ENCODE peak calls at places on chromosomes 12 and 14, in seven cellular contexts. F, T, R, L, Y, G and K are unnamed samples.

GRCh38 chr12:13982010-13982409 is 608 bp upstream of the GRIN2B start:
- DNase-seq in F (no peak), T (no peak), R (no peak), L (no peak), Y (no peak), G (peak), K (no peak)

GRCh38 chr14:95686935-95687334 is 709 bp downstream of the TCL1B start:
- DNase-seq in F (no peak), T (no peak), R (no peak), L (no peak), Y (no peak), G (no peak), K (no peak)

GRCh38 chr14:54614296-54614695 is 47.4 kb downstream of the SAMD4A start:
- DNase-seq in F (no peak), T (no peak), R (no peak), L (no peak), Y (no peak), G (no peak), K (no peak)

GRCh38 chr12:122099280-122099749 is 20.8 kb downstream of the MLXIP start:
- DNase-seq in F (no peak), T (no peak), R (no peak), L (no peak), Y (no peak), G (no peak), K (no peak)

GRCh38 chr12:31966558-31967205 is 7.5 kb downstream of the RESF1 start:
- DNase-seq in F (no peak), T (no peak), R (no peak), L (no peak), Y (no peak), G (no peak), K (no peak)

GRCh38 chr12:11580125-11580751 is 69.2 kb upstream of the ETV6 start:
- DNase-seq in F (peak), T (peak), R (no peak), L (peak), Y (peak), G (peak), K (no peak)

GRCh38 chr14:63394856-63395255 is 76.1 kb upstream of the GPHB5 start:
- DNase-seq in F (no peak), T (no peak), R (no peak), L (no peak), Y (no peak), G (no peak), K (no peak)

GRCh38 chr12:2832550-2833127 is 2.2 kb downstream of the NRIP2 start:
- DNase-seq in F (no peak), T (no peak), R (no peak), L (no peak), Y (no peak), G (no peak), K (no peak)

GRCh38 chr12:25328082-25328712 is 77.5 kb upstream of the KRAS start:
- DNase-seq in F (no peak), T (peak), R (peak), L (no peak), Y (peak), G (no peak), K (no peak)

GRCh38 chr12:111505601-111506036 is 93.5 kb downstream of the ATXN2 start:
- DNase-seq in F (no peak), T (no peak), R (no peak), L (no peak), Y (no peak), G (no peak), K (no peak)

GRCh38 chr14:64266206-64266605 is 28.0 kb downstream of the ESR2 start:
- DNase-seq in F (no peak), T (peak), R (no peak), L (no peak), Y (peak), G (peak), K (no peak)

GRCh38 chr12:43805149-43805856 is 814 bp downstream of the TWF1 start:
- DNase-seq in F (no peak), T (peak), R (no peak), L (no peak), Y (peak), G (peak), K (no peak)

GRCh38 chr12:126198516-126198915 is 1133.3 kb downstream of the AACS start:
- DNase-seq in F (no peak), T (no peak), R (no peak), L (no peak), Y (no peak), G (no peak), K (no peak)

GRCh38 chr12:109683316-109683715 is 30.3 kb upstream of the FAM222A start:
- DNase-seq in F (no peak), T (no peak), R (no peak), L (no peak), Y (no peak), G (no peak), K (no peak)

GRCh38 chr12:127083028-127083949 is 1183.7 kb upstream of the TMEM132C start:
- DNase-seq in F (no peak), T (peak), R (no peak), L (no peak), Y (peak), G (peak), K (no peak)

GRCh38 chr14:85764809-85765208 is 234.9 kb downstream of the FLRT2 start:
- DNase-seq in F (no peak), T (peak), R (no peak), L (no peak), Y (peak), G (no peak), K (no peak)

GRCh38 chr12:110124184-110124995 is at the start of gene IFT81:
- DNase-seq in F (peak), T (peak), R (peak), L (peak), Y (peak), G (peak), K (peak)

GRCh38 chr14:99971929-99972747 is 93.1 kb upstream of the EVL start:
- DNase-seq in F (peak), T (peak), R (no peak), L (no peak), Y (no peak), G (peak), K (no peak)

GRCh38 chr14:91173221-91173670 is 59.4 kb downstream of the DGLUCY start:
- DNase-seq in F (peak), T (peak), R (peak), L (peak), Y (peak), G (peak), K (peak)

GRCh38 chr12:67773896-67774295 is 125.4 kb downstream of the DYRK2 start:
- DNase-seq in F (no peak), T (peak), R (no peak), L (no peak), Y (peak), G (no peak), K (no peak)

GRCh38 chr12:119314290-119314689 is 20.2 kb upstream of the CCDC60 start:
- DNase-seq in F (no peak), T (no peak), R (no peak), L (no peak), Y (no peak), G (no peak), K (no peak)

GRCh38 chr14:83533734-83534133 is 1996.2 kb upstream of the FLRT2 start:
- DNase-seq in F (no peak), T (no peak), R (no peak), L (no peak), Y (no peak), G (no peak), K (no peak)

GRCh38 chr14:88848571-88848970 is 24.1 kb downstream of the TTC8 start:
- DNase-seq in F (no peak), T (no peak), R (no peak), L (no peak), Y (no peak), G (no peak), K (no peak)

GRCh38 chr14:33844118-33844517 is 106.8 kb downstream of the EGLN3 start:
- DNase-seq in F (no peak), T (no peak), R (no peak), L (no peak), Y (no peak), G (no peak), K (no peak)

GRCh38 chr12:98238513-98238912 is 276.9 kb upstream of the TMPO start:
- DNase-seq in F (no peak), T (peak), R (no peak), L (no peak), Y (peak), G (no peak), K (no peak)

GRCh38 chr12:1806301-1807106 is 13.9 kb upstream of the LRTM2 start:
- DNase-seq in F (no peak), T (no peak), R (no peak), L (no peak), Y (peak), G (no peak), K (no peak)

GRCh38 chr12:13165578-13166120 is 30.9 kb upstream of the EMP1 start:
- DNase-seq in F (peak), T (peak), R (peak), L (peak), Y (peak), G (peak), K (peak)

GRCh38 chr12:131511391-131511802 is 199.5 kb upstream of the SFSWAP start:
- DNase-seq in F (no peak), T (no peak), R (no peak), L (no peak), Y (no peak), G (peak), K (peak)

GRCh38 chr14:99023371-99023770 is 248.6 kb downstream of the BCL11B start:
- DNase-seq in F (no peak), T (no peak), R (no peak), L (no peak), Y (no peak), G (no peak), K (no peak)

DNA sequence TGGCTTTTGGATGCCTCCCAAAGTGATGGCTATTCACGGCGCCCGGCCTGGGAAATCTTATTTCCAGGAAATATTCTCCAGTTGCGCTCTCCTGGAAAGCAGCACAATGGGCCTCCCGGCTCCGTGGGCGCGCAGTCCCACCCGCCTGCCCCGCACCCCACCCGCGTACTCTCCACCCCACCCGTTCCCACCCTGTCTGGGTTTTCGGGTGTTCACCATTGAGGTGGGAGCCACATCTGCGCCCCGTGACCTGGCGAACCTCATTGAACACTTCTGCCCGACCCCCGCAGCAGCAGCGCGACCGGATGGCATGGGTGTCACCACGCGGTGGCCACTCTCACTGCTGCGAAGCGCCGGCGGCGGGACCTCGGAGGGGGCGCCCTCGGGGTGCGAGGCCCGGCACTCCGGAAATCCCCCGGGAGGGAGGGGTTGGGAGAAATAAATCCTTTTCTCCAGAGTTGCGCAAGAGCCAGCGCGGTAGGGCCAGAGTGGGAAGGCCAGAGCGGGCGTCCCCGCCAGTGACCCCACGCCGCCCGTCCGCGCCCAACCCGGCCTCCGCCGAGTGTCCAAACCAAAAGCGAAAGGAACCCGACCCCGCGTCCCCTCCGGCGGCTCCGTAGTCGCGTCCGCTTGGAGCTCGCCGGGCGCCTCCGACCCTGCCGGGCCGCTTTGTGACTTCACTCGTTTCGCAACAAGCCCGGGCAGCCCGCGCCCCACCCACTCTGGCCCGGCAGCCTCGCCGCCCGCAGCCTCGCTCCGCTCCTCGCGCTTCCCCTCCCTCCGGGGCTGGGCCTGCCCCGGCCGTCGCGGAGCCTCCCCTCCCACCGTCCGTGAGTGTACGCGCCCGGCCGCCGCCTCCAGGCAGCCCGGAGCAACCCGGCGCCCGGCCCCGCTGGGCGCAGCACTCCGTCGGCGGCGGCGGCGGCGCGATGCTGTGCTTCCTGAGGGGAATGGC is at the start of gene DRAM1:
- DNase-seq in F (peak), T (peak), R (peak), L (peak), Y (peak), G (peak), K (peak)
- TF ChIP-seq CTCF in F (peak), T (peak), R (peak), L (peak), Y (no peak), G (peak), K (no peak)

GRCh38 chr12:51419473-51420228 is 5.0 kb upstream of the SLC4A8 start:
- DNase-seq in F (no peak), T (no peak), R (no peak), L (no peak), Y (no peak), G (no peak), K (no peak)
- TF ChIP-seq CTCF in F (no peak), T (peak), R (no peak), L (no peak), Y (peak), G (no peak), K (no peak)

GRCh38 chr14:41825622-41826021 is 218.9 kb downstream of the LRFN5 start:
- DNase-seq in F (no peak), T (no peak), R (no peak), L (no peak), Y (no peak), G (no peak), K (no peak)

GRCh38 chr14:41824441-41824840 is 217.8 kb downstream of the LRFN5 start:
- DNase-seq in F (no peak), T (no peak), R (no peak), L (no peak), Y (no peak), G (no peak), K (no peak)
- TF ChIP-seq CTCF in F (no peak), T (peak), R (no peak), L (no peak), Y (peak), G (no peak), K (no peak)

GRCh38 chr12:19757317-19757877 is 318.1 kb downstream of the AEBP2 start:
- DNase-seq in F (no peak), T (peak), R (no peak), L (no peak), Y (peak), G (peak), K (no peak)
- TF ChIP-seq CTCF in F (peak), T (peak), R (peak), L (peak), Y (peak), G (peak), K (no peak)

GRCh38 chr12:65879878-65880277 is 55.6 kb downstream of the HMGA2 start:
- DNase-seq in F (no peak), T (peak), R (no peak), L (no peak), Y (peak), G (no peak), K (no peak)

GRCh38 chr12:65881348-65881961 is 57.2 kb downstream of the HMGA2 start:
- DNase-seq in F (peak), T (peak), R (no peak), L (no peak), Y (peak), G (no peak), K (no peak)

GRCh38 chr12:65882504-65882903 is 58.2 kb downstream of the HMGA2 start:
- DNase-seq in F (no peak), T (no peak), R (no peak), L (no peak), Y (peak), G (no peak), K (no peak)

GRCh38 chr12:65885312-65885711 is 61.0 kb downstream of the HMGA2 start:
- DNase-seq in F (no peak), T (no peak), R (no peak), L (no peak), Y (peak), G (no peak), K (no peak)

DNA sequence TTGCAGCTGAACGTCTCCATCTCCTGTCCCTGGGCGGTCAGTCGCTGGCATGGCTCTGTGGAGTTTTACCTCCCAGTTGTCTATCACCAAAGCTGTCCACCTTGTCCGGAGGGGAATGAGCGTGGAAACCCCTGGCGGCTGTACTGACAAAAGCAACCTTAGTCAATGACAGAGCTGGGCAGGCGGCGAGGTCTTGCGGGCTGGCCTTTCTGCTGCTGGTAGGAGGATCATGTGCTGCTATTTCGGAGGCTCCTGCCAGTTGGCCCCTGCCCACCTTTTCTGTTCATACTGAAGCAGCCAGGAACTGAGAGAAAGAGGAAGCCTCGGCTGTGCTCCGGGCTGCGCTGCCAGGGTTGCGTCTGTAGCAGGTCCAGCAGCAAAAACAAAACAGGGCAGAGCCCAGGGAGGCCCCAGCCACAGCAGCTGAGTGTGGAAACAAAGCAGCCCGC is 57.7 kb downstream of the HMGA2 start:
- DNase-seq in F (peak), T (peak), R (peak), L (peak), Y (peak), G (peak), K (no peak)
- TF ChIP-seq CTCF in F (peak), T (peak), R (no peak), L (no peak), Y (peak), G (peak), K (no peak)

DNA sequence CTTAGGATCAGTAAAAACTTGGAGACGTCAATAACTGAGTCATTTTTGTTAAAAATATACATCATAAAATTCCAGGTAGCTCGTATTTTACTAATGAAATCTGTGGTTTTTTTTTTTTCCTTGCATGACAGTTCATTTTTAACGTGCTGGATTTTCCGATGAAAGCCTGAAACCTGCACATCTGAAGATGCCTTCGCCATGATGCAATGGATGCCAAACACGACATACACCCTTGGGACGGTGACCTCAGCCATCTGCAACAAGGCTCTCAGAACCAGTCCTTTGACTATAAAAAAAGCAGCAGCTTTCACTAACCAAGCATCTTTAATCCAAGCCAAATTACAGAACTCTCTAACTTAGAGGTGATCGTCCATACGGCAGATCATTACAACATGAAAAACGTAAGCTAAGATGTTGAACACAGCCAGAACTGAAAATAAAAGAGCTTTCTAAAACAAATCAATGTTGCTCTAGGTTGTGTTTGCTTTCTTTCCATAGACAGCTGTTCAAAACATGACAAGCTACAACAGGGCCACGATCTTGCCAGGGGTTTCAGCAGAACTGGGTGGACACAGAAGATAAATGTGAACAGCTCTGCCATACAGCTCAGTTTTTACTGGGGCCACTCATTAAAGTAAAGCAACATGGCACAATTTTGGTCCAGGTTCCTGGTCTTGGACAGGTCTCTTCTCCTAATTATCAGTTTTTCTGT is 7.8 kb downstream of the NIN start:
- DNase-seq in F (no peak), T (no peak), R (no peak), L (no peak), Y (peak), G (peak), K (no peak)
- TF ChIP-seq CTCF in F (no peak), T (no peak), R (no peak), L (no peak), Y (no peak), G (no peak), K (no peak)

DNA sequence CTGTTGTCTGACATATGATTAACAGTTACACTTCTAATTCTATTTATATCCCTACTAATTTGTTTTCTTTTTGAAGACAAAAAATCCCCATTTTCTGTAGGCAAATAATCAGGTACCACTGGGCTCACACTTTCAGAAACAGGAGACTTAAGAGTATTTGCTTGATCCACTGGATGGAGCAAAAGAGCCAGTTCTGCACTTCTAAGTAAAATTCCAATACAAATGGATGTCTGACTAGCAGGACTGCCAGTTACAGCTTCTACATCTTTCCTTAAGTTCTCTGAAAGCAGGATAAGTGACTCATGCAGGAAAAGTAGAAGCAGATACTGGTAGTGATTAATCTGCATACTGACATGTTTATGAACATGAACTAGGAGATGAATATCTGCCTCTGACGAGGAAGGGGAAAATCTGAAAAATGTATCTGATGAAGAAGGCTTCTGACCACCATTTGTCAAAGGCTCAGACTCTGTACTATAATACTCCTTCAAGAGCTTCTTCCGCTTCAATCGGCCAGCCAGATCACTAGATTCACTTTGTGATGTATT is 73.8 kb upstream of the ANKS1B start:
- DNase-seq in F (no peak), T (peak), R (no peak), L (no peak), Y (peak), G (peak), K (no peak)
- TF ChIP-seq CTCF in F (no peak), T (peak), R (no peak), L (no peak), Y (peak), G (peak), K (no peak)